ENCODE peak calls at places on chromosomes 2 and 18, in eight cellular contexts. A is GM23248, X is neural progenitor cell, Z is hepatocyte, P is SK-N-SH, L is OCI-LY7, Y is HCT116, B is GM23338. E is an unnamed sample.

GRCh38 chr2:64934530-64934929 is 54.7 kb upstream of the SLC1A4 start:
- DNase-seq in Z (no peak), L (peak), P (no peak), A (no peak), Y (no peak), X (no peak), B (no peak), E (peak)

GRCh38 chr18:25144835-25145234 is 207.1 kb downstream of the ZNF521 start:
- DNase-seq in Y (no peak), Z (no peak), X (no peak), A (peak), P (no peak), L (no peak), B (no peak), E (peak)

GRCh38 chr18:46278481-46279465 is 174.6 kb downstream of the HAUS1 start:
- DNase-seq in Y (no peak), B (no peak), P (no peak), A (peak), Z (no peak), X (no peak), L (no peak), E (peak)

GRCh38 chr2:172223601-172224054 is 120.9 kb upstream of the DLX2 start:
- DNase-seq in L (no peak), X (no peak), Y (no peak), B (no peak), P (no peak), A (no peak), Z (no peak), E (no peak)

GRCh38 chr18:46220116-46220515 is 115.9 kb downstream of the HAUS1 start:
- DNase-seq in Z (no peak), Y (no peak), A (peak), P (no peak), X (no peak), B (no peak), L (no peak), E (peak)

GRCh38 chr2:74414913-74415761 is 6.3 kb downstream of the C2orf81 start:
- DNase-seq in L (no peak), Z (no peak), B (peak), X (no peak), P (peak), A (peak), Y (no peak), E (no peak)

GRCh38 chr2:236417150-236417549 is 152.5 kb upstream of the ACKR3 start:
- DNase-seq in Z (no peak), Y (no peak), P (no peak), B (no peak), L (no peak), A (no peak), X (no peak), E (no peak)

GRCh38 chr2:68837861-68838341 is 33.3 kb downstream of the BMP10 start:
- DNase-seq in P (no peak), L (no peak), A (peak), B (no peak), Z (no peak), X (no peak), Y (no peak), E (no peak)

GRCh38 chr18:42707080-42707479 is 408.4 kb downstream of the RIT2 start:
- DNase-seq in Z (no peak), Y (no peak), A (no peak), X (no peak), L (no peak), B (no peak), P (no peak), E (no peak)

GRCh38 chr2:223324402-223324801 is 272.4 kb downstream of the KCNE4 start:
- DNase-seq in P (no peak), A (no peak), B (no peak), Z (no peak), X (no peak), Y (no peak), L (no peak), E (no peak)

GRCh38 chr2:54206596-54206995 is 49.4 kb downstream of the TSPYL6 start:
- DNase-seq in Y (peak), B (peak), A (peak), P (peak), L (peak), Z (peak), X (peak), E (peak)

GRCh38 chr2:238338710-238339394 is 18.5 kb downstream of the TRAF3IP1 start:
- DNase-seq in Z (no peak), B (peak), L (no peak), P (no peak), A (no peak), Y (no peak), X (peak), E (no peak)

GRCh38 chr18:48834421-48835011 is 116.2 kb downstream of the SMAD7 start:
- DNase-seq in P (no peak), Y (peak), Z (no peak), B (no peak), X (no peak), L (peak), A (peak), E (peak)

GRCh38 chr18:32714571-32715148 is 58.2 kb downstream of the KLHL14 start:
- DNase-seq in P (peak), X (peak), A (peak), Z (peak), Y (peak), B (peak), L (peak), E (peak)

GRCh38 chr18:7567487-7568425 is 640 bp downstream of the PTPRM start:
- DNase-seq in B (peak), Y (no peak), A (peak), Z (peak), P (peak), X (peak), L (no peak), E (peak)

GRCh38 chr2:25116956-25117355 is 51.4 kb downstream of the POMC start:
- DNase-seq in P (no peak), L (no peak), Y (no peak), B (no peak), A (no peak), Z (no peak), X (no peak), E (no peak)

GRCh38 chr2:197223455-197223854 is 87.1 kb downstream of the ANKRD44 start:
- DNase-seq in B (no peak), Y (no peak), X (no peak), P (no peak), A (no peak), L (no peak), Z (no peak), E (no peak)

GRCh38 chr2:159150208-159150607 is 136.3 kb downstream of the WDSUB1 start:
- DNase-seq in B (no peak), Z (no peak), A (no peak), P (no peak), L (no peak), X (peak), Y (no peak), E (no peak)

GRCh38 chr18:51137891-51138290 is 59.6 kb downstream of the MEX3C start:
- DNase-seq in Z (no peak), X (no peak), A (no peak), Y (no peak), B (no peak), P (no peak), L (no peak), E (no peak)

GRCh38 chr2:172985139-172985874 is 90.3 kb upstream of the MAP3K20 start:
- DNase-seq in X (no peak), A (peak), Z (no peak), B (no peak), L (no peak), Y (peak), P (peak), E (peak)

GRCh38 chr18:25724997-25725396 is 365.4 kb downstream of the SS18 start:
- DNase-seq in P (no peak), Z (no peak), X (no peak), A (no peak), L (no peak), Y (no peak), B (no peak), E (no peak)

GRCh38 chr18:31819925-31820229 is 59.2 kb upstream of the SLC25A52 start:
- DNase-seq in L (no peak), B (no peak), P (no peak), Y (no peak), A (no peak), X (no peak), Z (no peak), E (no peak)

GRCh38 chr2:25215948-25216679 is 47.7 kb upstream of the POMC start:
- DNase-seq in Z (peak), L (peak), X (peak), P (peak), Y (no peak), B (peak), A (peak), E (no peak)

GRCh38 chr2:128601298-128602037 is 282.8 kb upstream of the HS6ST1 start:
- DNase-seq in B (no peak), P (no peak), X (no peak), Z (no peak), L (no peak), Y (no peak), A (no peak), E (no peak)

GRCh38 chr18:717003-717402 is 4.6 kb upstream of the ENOSF1 start:
- DNase-seq in A (no peak), B (no peak), P (no peak), Z (no peak), L (no peak), X (no peak), Y (no peak), E (no peak)

GRCh38 chr2:159362816-159363251 is 76.3 kb upstream of the WDSUB1 start:
- DNase-seq in A (peak), Z (peak), X (no peak), B (no peak), P (no peak), Y (no peak), L (no peak), E (no peak)

GRCh38 chr2:160033732-160034392 is 28.6 kb downstream of the PLA2R1 start:
- DNase-seq in A (peak), Y (no peak), L (no peak), B (no peak), Z (no peak), P (no peak), X (no peak), E (peak)

GRCh38 chr2:170523506-170523905 is 191.6 kb upstream of the SP5 start:
- DNase-seq in X (no peak), Y (no peak), L (no peak), P (no peak), B (no peak), A (no peak), Z (no peak), E (peak)

GRCh38 chr2:214130115-214130514 is 280.7 kb upstream of the VWC2L start:
- DNase-seq in L (no peak), Y (no peak), B (no peak), P (no peak), A (no peak), Z (no peak), X (no peak), E (no peak)

GRCh38 chr2:137828624-137829023 is 135.6 kb upstream of the HNMT start:
- DNase-seq in B (no peak), L (no peak), Y (no peak), X (no peak), A (no peak), Z (no peak), P (no peak), E (no peak)

GRCh38 chr2:207078186-207078798 is 87.5 kb downstream of the KLF7 start:
- DNase-seq in Y (no peak), A (no peak), P (no peak), L (no peak), X (no peak), Z (no peak), B (no peak), E (no peak)

GRCh38 chr2:128311216-128311754 is 7.4 kb downstream of the HS6ST1 start:
- DNase-seq in B (no peak), Z (no peak), X (no peak), L (no peak), A (no peak), Y (no peak), P (no peak), E (no peak)

GRCh38 chr2:209425082-209426071 is 1.5 kb downstream of the MAP2 start:
- DNase-seq in Z (peak), A (peak), P (peak), X (peak), B (peak), Y (peak), L (no peak), E (peak)

GRCh38 chr2:216215991-216216390 is 106.8 kb downstream of the XRCC5 start:
- DNase-seq in A (peak), X (peak), B (peak), Z (peak), Y (no peak), L (peak), P (no peak), E (peak)

GRCh38 chr2:164621761-164622105 is 451 bp upstream of the GRB14 start:
- DNase-seq in A (no peak), P (no peak), Y (no peak), Z (no peak), L (no peak), B (peak), X (no peak), E (no peak)

DNA sequence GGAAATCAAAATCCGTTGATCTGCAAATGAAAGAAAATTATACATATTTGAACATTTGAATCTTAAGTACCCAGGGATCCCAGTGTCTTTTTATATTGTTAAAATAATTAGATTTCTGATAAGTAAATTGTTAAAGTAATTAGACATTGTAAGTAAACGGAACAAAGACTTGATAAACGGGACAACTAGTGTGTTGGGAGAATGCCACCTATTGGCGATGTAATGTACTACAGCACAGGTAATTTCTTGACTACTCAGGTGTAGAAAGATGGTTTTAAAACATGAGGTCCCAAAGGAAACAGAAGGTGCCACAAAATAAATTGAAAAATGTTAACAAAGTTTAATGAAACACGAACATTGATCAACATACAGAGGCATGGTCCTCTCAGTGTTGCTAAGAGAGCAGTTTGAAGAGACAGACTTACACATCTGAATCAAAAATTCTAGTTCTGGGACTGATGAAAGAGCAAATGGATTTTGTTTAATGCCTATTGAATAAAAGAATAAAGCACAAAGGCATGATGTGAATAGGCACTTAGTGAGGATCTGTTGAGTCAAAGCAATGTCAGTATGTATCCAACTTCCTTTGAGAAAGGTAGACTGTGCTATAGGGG is 103.4 kb upstream of the RASGRP3 start:
- DNase-seq in Z (peak), X (peak), B (peak), P (peak), L (peak), Y (peak), A (no peak), E (peak)
- TF ChIP-seq EZH2phosphoT487 in Z (no peak), X (no peak), B (no peak), P (no peak), L (no peak), Y (no peak), A (no peak), E (no peak)

DNA sequence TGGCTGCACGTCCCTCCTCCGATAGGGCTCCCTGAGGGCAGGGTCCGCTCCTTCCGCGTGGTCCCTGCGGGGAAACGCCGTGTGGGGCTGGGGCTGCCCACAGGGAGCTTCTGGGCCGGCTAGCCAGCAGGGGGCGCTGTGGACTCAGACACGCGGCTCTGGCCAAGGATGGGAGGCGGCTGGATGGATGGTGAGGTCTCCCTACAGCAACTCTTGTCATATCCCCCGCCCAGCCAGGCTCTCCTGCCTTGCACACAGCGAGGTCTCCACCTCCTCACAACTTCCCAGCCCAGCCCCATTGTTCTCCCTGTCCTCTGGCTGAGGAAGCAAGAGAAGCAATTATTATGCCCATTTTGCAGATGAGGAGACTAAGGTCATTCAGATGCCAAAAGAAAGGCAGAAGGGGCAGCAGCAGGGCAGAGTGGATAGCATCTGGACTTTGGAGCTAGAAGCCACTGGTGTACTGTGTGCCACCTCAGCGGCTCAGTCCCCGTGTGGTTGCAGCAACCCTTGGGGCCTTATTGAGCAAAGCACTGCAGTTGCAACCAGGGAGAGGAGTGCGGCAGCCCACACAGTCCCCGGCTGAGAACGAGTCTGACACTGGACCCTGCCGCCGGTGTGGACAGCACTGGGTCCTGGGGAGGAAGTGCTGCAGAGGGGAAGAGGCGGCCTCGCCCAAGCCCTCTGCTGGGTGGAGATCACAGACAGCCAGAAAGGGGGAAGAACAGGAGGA is 99.0 kb downstream of the ZFP36L2 start:
- DNase-seq in B (peak), Z (no peak), L (peak), Y (peak), P (peak), X (peak), A (peak), E (peak)
- H3K4me2 ChIP-seq in B (no peak), Z (no peak), L (peak), Y (no peak), P (no peak), X (no peak), A (no peak), E (no peak)

GRCh38 chr2:233650981-233651380 is 14.7 kb downstream of the UGT1A10 start:
- DNase-seq in Y (no peak), X (no peak), A (no peak), B (no peak), L (no peak), Z (no peak), P (no peak), E (no peak)
- TF ChIP-seq EZH2phosphoT487 in Y (no peak), X (no peak), A (no peak), B (no peak), L (no peak), Z (no peak), P (no peak), E (no peak)

GRCh38 chr18:62337336-62337735 is 12.2 kb downstream of the TNFRSF11A start:
- DNase-seq in A (no peak), L (no peak), X (no peak), P (no peak), Z (no peak), Y (no peak), B (no peak), E (no peak)

GRCh38 chr18:62336618-62337017 is 11.5 kb downstream of the TNFRSF11A start:
- DNase-seq in Z (no peak), X (no peak), A (no peak), P (no peak), B (no peak), L (no peak), Y (no peak), E (no peak)

GRCh38 chr18:62339106-62339988 is 14.2 kb downstream of the TNFRSF11A start:
- DNase-seq in L (no peak), Y (peak), Z (peak), A (peak), B (peak), P (no peak), X (no peak), E (peak)

GRCh38 chr18:62341423-62341920 is 16.4 kb downstream of the TNFRSF11A start:
- DNase-seq in Y (no peak), Z (no peak), L (no peak), X (no peak), B (no peak), P (peak), A (no peak), E (no peak)

GRCh38 chr18:62338446-62339105 is 13.5 kb downstream of the TNFRSF11A start:
- DNase-seq in Y (no peak), Z (no peak), A (no peak), L (no peak), P (no peak), X (peak), B (no peak), E (no peak)
- H3K4me2 ChIP-seq in Y (no peak), Z (no peak), A (no peak), L (no peak), P (peak), X (peak), B (peak), E (peak)

DNA sequence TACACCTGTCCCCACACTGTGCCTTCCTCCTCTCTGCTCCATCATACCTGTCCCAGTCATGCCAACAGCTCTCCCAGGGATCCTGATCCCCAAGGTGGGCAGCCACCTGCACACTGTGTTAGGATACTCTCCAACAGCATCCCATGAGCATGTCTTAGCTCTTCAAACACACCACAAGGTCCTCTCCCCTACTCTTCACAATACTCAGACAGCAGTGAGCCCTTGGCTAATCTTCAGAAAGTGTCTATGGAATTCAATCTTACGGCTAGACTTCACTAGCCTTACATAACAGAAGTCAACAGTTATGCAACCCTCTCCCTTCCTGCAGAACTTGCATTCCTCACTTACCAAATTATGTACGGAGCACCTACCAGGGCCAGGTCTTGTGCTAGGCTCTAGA is 79.9 kb downstream of the MYO5B start:
- DNase-seq in X (no peak), P (no peak), L (no peak), B (no peak), A (no peak), Y (no peak), Z (no peak), E (no peak)
- TF ChIP-seq EZH2phosphoT487 in X (no peak), P (no peak), L (no peak), B (no peak), A (no peak), Y (no peak), Z (no peak), E (no peak)

DNA sequence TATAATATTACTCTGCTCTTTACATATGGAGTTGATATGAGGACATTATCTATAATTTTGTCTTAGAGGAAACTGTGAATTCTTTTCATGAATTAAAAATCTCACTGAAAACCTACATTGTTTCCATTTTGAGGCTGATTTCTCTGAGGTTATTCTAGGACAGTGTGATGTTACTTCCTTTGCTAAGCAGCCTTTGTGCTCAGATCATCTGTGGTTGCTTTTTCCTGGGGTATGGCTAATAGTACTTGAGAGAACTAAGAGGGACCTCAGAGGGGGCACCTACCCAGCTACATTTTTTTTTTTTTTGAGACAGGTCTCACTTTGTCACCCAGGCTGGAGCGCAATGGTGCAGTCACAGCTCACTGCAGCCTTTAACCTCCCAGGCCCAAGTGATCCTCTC is 8.7 kb upstream of the MPP4 start:
- DNase-seq in Y (no peak), L (no peak), X (no peak), Z (no peak), P (no peak), B (no peak), A (no peak), E (no peak)
- H3K4me2 ChIP-seq in Y (no peak), L (no peak), X (no peak), Z (no peak), P (no peak), B (no peak), A (no peak), E (no peak)

E was measured in PC-3.